ENCODE peak calls at places on chromosome 15, in nine cellular contexts. P, C, Q, U, H, M, O, X and G are unnamed samples.

GRCh38 chr15:45729146-45729545 is 94.3 kb downstream of the SQOR start:
- DNase-seq in U (no peak), C (no peak), H (no peak), Q (no peak), P (peak; percentile 53), M (no peak), X (no peak), O (no peak), G (no peak)

GRCh38 chr15:68819451-68820204 is 1.1 kb downstream of the ANP32A start:
- DNase-seq in Q (peak; percentile 14), X (peak; percentile 31), U (peak; percentile 39), M (peak; percentile 60), P (peak; percentile 67), H (peak; percentile 84), O (peak; percentile 77), C (no peak), G (peak; percentile 35)

GRCh38 chr15:99135194-99135593 is 30.3 kb downstream of the SYNM start:
- DNase-seq in Q (no peak), M (no peak), C (no peak), P (peak; percentile 35), O (peak; percentile 71), X (no peak), U (no peak), H (no peak), G (no peak)

GRCh38 chr15:95761742-95762141 is 568.8 kb upstream of the NR2F2 start:
- DNase-seq in H (no peak), U (peak; percentile 35), C (no peak), M (no peak), Q (no peak), P (no peak), O (no peak), X (no peak), G (no peak)

GRCh38 chr15:40932625-40933519 is 3.7 kb downstream of the DLL4 start:
- DNase-seq in O (no peak), U (no peak), P (no peak), X (no peak), M (peak; percentile 69), C (no peak), Q (no peak), H (no peak), G (no peak)

GRCh38 chr15:62977952-62978811 is 64.4 kb upstream of the TPM1 start:
- DNase-seq in U (no peak), C (no peak), M (no peak), Q (no peak), P (peak; percentile 98), O (no peak), X (no peak), H (no peak), G (no peak)

GRCh38 chr15:23467110-23467600 is 20.1 kb upstream of the GOLGA6L2 start:
- DNase-seq in M (no peak), X (no peak), C (peak; percentile 1), H (no peak), P (peak; percentile 18), Q (no peak), U (no peak), O (peak; percentile 59), G (no peak)

GRCh38 chr15:32718822-32719716 is 1.3 kb downstream of the GREM1 start:
- DNase-seq in X (no peak), Q (no peak), P (peak; percentile 42), O (no peak), M (peak; percentile 29), C (no peak), H (no peak), U (peak; percentile 3), G (no peak)

GRCh38 chr15:47987908-47988532 is 132.8 kb upstream of the SLC24A5 start:
- DNase-seq in M (no peak), H (peak; percentile 66), O (peak; percentile 87), X (peak; percentile 47), C (peak; percentile 34), P (peak; percentile 64), Q (no peak), U (peak; percentile 21), G (no peak)

GRCh38 chr15:68387288-68388143 is 44.4 kb downstream of the ITGA11 start:
- DNase-seq in M (no peak), U (no peak), Q (no peak), H (no peak), C (no peak), O (no peak), P (no peak), X (no peak), G (no peak)

GRCh38 chr15:89916660-89917059 is 3.9 kb upstream of the ARPIN start:
- DNase-seq in X (no peak), Q (no peak), P (peak; percentile 16), O (no peak), H (no peak), U (no peak), M (no peak), C (no peak), G (no peak)

GRCh38 chr15:52082197-52083036 is 30.2 kb downstream of the BCL2L10 start:
- DNase-seq in O (peak; percentile 19), H (no peak), P (peak; percentile 50), M (no peak), Q (no peak), C (no peak), U (no peak), X (no peak), G (no peak)

GRCh38 chr15:62390793-62391543 is 225.9 kb upstream of the C2CD4B start:
- DNase-seq in M (peak; percentile 62), H (peak; percentile 34), X (peak; percentile 29), U (peak; percentile 52), P (peak; percentile 57), C (peak; percentile 28), O (peak; percentile 34), Q (no peak), G (peak; percentile 2)

GRCh38 chr15:45091161-45091560 is 22.8 kb downstream of the DUOX2 start:
- DNase-seq in X (no peak), Q (no peak), C (no peak), U (no peak), M (no peak), H (no peak), P (peak; percentile 69), O (no peak), G (no peak)

GRCh38 chr15:73908030-73908821 is 18.0 kb upstream of the LOXL1 start:
- DNase-seq in O (peak; percentile 55), U (peak; percentile 91), P (peak; percentile 71), C (peak; percentile 68), M (peak; percentile 86), H (peak; percentile 70), Q (peak; percentile 52), X (peak; percentile 83), G (peak; percentile 55)

GRCh38 chr15:39629376-39629775 is 48.5 kb downstream of the THBS1 start:
- DNase-seq in H (no peak), C (no peak), O (no peak), Q (peak; percentile 72), U (no peak), P (no peak), M (peak; percentile 60), X (peak; percentile 58), G (no peak)

GRCh38 chr15:101047301-101047781 is 128.2 kb downstream of the LRRK1 start:
- DNase-seq in P (no peak), U (no peak), M (no peak), X (no peak), O (no peak), H (no peak), C (no peak), Q (no peak), G (no peak)

GRCh38 chr15:51267714-51268105 is 70.7 kb downstream of the CYP19A1 start:
- DNase-seq in P (no peak), H (peak; percentile 28), M (peak; percentile 23), Q (no peak), U (peak; percentile 17), O (peak; percentile 15), X (no peak), C (no peak), G (no peak)

GRCh38 chr15:40048155-40048792 is 9.3 kb upstream of the SRP14 start:
- DNase-seq in Q (no peak), X (peak; percentile 46), P (no peak), H (no peak), C (no peak), U (no peak), O (no peak), M (no peak), G (no peak)

GRCh38 chr15:99909914-99910313 is 176.7 kb upstream of the LYSMD4 start:
- DNase-seq in Q (no peak), P (no peak), O (no peak), H (peak; percentile 49), C (no peak), M (no peak), U (no peak), X (no peak), G (no peak)

GRCh38 chr15:85589873-85590272 is 204.9 kb downstream of the KLHL25 start:
- DNase-seq in Q (no peak), U (no peak), C (no peak), M (no peak), P (peak; percentile 65), X (no peak), O (no peak), H (no peak), G (no peak)

GRCh38 chr15:80854104-80854503 is 74.9 kb downstream of the CEMIP start:
- DNase-seq in X (no peak), C (no peak), U (no peak), M (no peak), H (no peak), Q (no peak), O (peak; percentile 40), P (no peak), G (no peak)

GRCh38 chr15:93029613-93030429 is 59.2 kb downstream of the RGMA start:
- DNase-seq in P (peak; percentile 42), U (no peak), X (no peak), H (no peak), C (no peak), M (no peak), Q (no peak), O (no peak), G (no peak)

GRCh38 chr15:66412213-66412612 is 25.5 kb downstream of the MAP2K1 start:
- DNase-seq in P (no peak), C (no peak), X (no peak), H (no peak), Q (no peak), U (no peak), M (no peak), O (no peak), G (no peak)

GRCh38 chr15:82132742-82133141 is 86.9 kb upstream of the MEX3B start:
- DNase-seq in O (no peak), Q (no peak), M (no peak), U (no peak), X (no peak), C (no peak), P (peak; percentile 96), H (no peak), G (no peak)

GRCh38 chr15:33111051-33111451 is 83.5 kb downstream of the FMN1 start:
- DNase-seq in P (peak; percentile 68), U (no peak), C (no peak), O (no peak), Q (no peak), M (no peak), X (no peak), H (no peak), G (no peak)

GRCh38 chr15:89125038-89125826 is 37.0 kb downstream of the ABHD2 start:
- DNase-seq in H (no peak), U (no peak), Q (no peak), C (no peak), X (no peak), P (peak; percentile 31), O (no peak), M (no peak), G (no peak)

GRCh38 chr15:89107984-89108383 is 19.7 kb downstream of the ABHD2 start:
- DNase-seq in M (no peak), P (no peak), X (no peak), C (no peak), O (no peak), U (no peak), Q (no peak), H (no peak), G (no peak)

GRCh38 chr15:87706001-87706400 is 550.5 kb downstream of the NTRK3 start:
- DNase-seq in Q (no peak), H (no peak), O (peak; percentile 12), U (no peak), M (no peak), P (no peak), X (no peak), C (no peak), G (no peak)

GRCh38 chr15:51096976-51097375 is 2.3 kb upstream of the TNFAIP8L3 start:
- DNase-seq in O (no peak), P (no peak), M (no peak), U (no peak), H (no peak), X (no peak), Q (no peak), C (no peak), G (no peak)

GRCh38 chr15:40598126-40598525 is 4.1 kb downstream of the KNL1 start:
- DNase-seq in P (peak; percentile 43), C (no peak), X (no peak), O (no peak), Q (no peak), H (no peak), M (no peak), U (no peak), G (no peak)